ENCODE peak calls at places on chromosome 17, in nine cellular contexts. S is naive thymus-derived CD8-positive, alpha-beta T cell; Q is pancreas; K is activated CD8-positive, alpha-beta T cell treated with anti-CD3 and anti-CD28 coated beads, Interleukin-2, amount 10 ng/mL, durations not matched to agents 7 days and 5 days; O is Right ventricle myocardium superior; J is natural killer cell; V is heart left ventricle; B is central memory CD8-positive, alpha-beta T cell; Z is right lobe of liver. E is an unnamed sample.

GRCh38 chr17:15947331-15947730 is 2.4 kb downstream of the ADORA2B start:
- ATAC-seq in O (no peak), B (no peak), K (no peak), S (no peak), Z (no peak), Q (no peak), J (no peak), V (peak), E (no peak)

GRCh38 chr17:75078097-75079022 is 9.4 kb upstream of the SLC16A5 start:
- ATAC-seq in Z (peak), Q (peak), J (peak), S (peak), K (no peak), V (peak), B (peak), O (no peak), E (no peak)

GRCh38 chr17:8632087-8632486 is 1.6 kb upstream of the MYH10 start:
- ATAC-seq in S (no peak), Q (no peak), Z (peak), K (no peak), V (no peak), J (no peak), B (no peak), O (no peak), E (no peak)

GRCh38 chr17:80676564-80676963 is 131.9 kb downstream of the RPTOR start:
- ATAC-seq in J (no peak), B (no peak), Z (no peak), S (no peak), V (no peak), O (no peak), Q (no peak), K (no peak), E (no peak)

GRCh38 chr17:77887110-77887463 is 71.4 kb upstream of the TNRC6C start:
- ATAC-seq in K (no peak), O (no peak), Q (no peak), S (no peak), B (no peak), Z (no peak), J (no peak), V (no peak), E (no peak)

GRCh38 chr17:48751172-48751571 is 22.6 kb upstream of the HOXB13 start:
- ATAC-seq in K (no peak), Z (no peak), J (no peak), S (peak), V (no peak), B (no peak), Q (no peak), O (no peak), E (no peak)

GRCh38 chr17:70119961-70120360 is 44.9 kb downstream of the KCNJ16 start:
- ATAC-seq in K (no peak), Z (peak), S (no peak), V (no peak), O (no peak), J (no peak), Q (peak), B (no peak), E (no peak)

GRCh38 chr17:50986989-50987660 is 121.0 kb upstream of the TOB1 start:
- ATAC-seq in S (no peak), Z (no peak), V (no peak), O (no peak), J (no peak), B (no peak), Q (no peak), K (no peak), E (no peak)

GRCh38 chr17:67200727-67201301 is 44.2 kb downstream of the HELZ start:
- ATAC-seq in B (no peak), S (no peak), K (no peak), O (no peak), J (no peak), Q (peak), V (no peak), Z (peak), E (no peak)

GRCh38 chr17:46147167-46147749 is 46.0 kb downstream of the KANSL1 start:
- ATAC-seq in K (peak), Q (no peak), J (peak), B (peak), O (no peak), Z (no peak), S (peak), V (no peak), E (no peak)

GRCh38 chr17:17702821-17703607 is 21.8 kb downstream of the RAI1 start:
- ATAC-seq in B (no peak), Z (peak), K (no peak), Q (peak), O (no peak), J (no peak), S (peak), V (peak), E (no peak)

GRCh38 chr17:33200587-33200986 is 92.5 kb downstream of the ASIC2 start:
- ATAC-seq in J (no peak), S (no peak), O (no peak), K (no peak), V (no peak), Z (no peak), Q (no peak), B (no peak), E (no peak)

GRCh38 chr17:79106958-79107357 is 32.3 kb downstream of the ENGASE start:
- ATAC-seq in B (no peak), Q (no peak), J (no peak), K (peak), S (no peak), O (no peak), Z (no peak), V (no peak), E (no peak)

GRCh38 chr17:18889658-18890057 is 31.7 kb downstream of the PRPSAP2 start:
- ATAC-seq in K (no peak), Z (peak), B (no peak), Q (no peak), J (no peak), S (no peak), V (no peak), O (no peak), E (no peak)